ENCODE peak calls at places on chromosomes 6 and 20, in four cellular contexts. Q is left lung, P is HuH-7.5, G is Kasumi-1. I is an unnamed sample.

GRCh38 chr6:108171291-108171917 is 5.6 kb downstream of the NR2E1 start:
- DNase-seq in P (no peak), G (no peak), Q (no peak), I (no peak)

GRCh38 chr6:41073203-41073967 is 611 bp downstream of the NFYA start:
- DNase-seq in Q (peak; percentile 95), P (peak; percentile 44), G (peak; percentile 79), I (peak; percentile 86)

GRCh38 chr6:145368075-145368474 is 367.2 kb downstream of the EPM2A start:
- DNase-seq in P (no peak), G (no peak), Q (no peak), I (no peak)

GRCh38 chr6:45327956-45328522 is at the start of gene RUNX2:
- DNase-seq in G (peak; percentile 18), Q (no peak), P (peak; percentile 1), I (no peak)

GRCh38 chr6:105769987-105770386 is 316.1 kb upstream of the PRDM1 start:
- DNase-seq in P (no peak), G (no peak), Q (no peak), I (no peak)

GRCh38 chr20:47751449-47751848 is 33.8 kb downstream of the SULF2 start:
- DNase-seq in G (no peak), P (no peak), Q (no peak), I (no peak)

GRCh38 chr6:119319694-119320093 is 29.9 kb downstream of the MAN1A1 start:
- DNase-seq in P (no peak), G (no peak), Q (no peak), I (no peak)

GRCh38 chr6:141475269-141475668 is 657.5 kb upstream of the GJE1 start:
- DNase-seq in G (no peak), Q (no peak), P (no peak), I (no peak)